ENCODE peak calls at places on chromosomes 11 and 22, in seven cellular contexts. Z, R, I, G, A, X and H are unnamed samples.

GRCh38 chr22:42803454-42803853 is 53.6 kb downstream of the ARFGAP3 start:
- DNase-seq in Z (no peak), R (no peak), I (no peak), G (no peak), A (no peak), X (no peak), H (no peak)

GRCh38 chr11:106172389-106172991 is 95.0 kb downstream of the AASDHPPT start:
- DNase-seq in Z (no peak), R (no peak), I (no peak), G (no peak), A (no peak), X (no peak), H (no peak)

GRCh38 chr11:78567209-78567608 is 7.5 kb downstream of the NARS2 start:
- DNase-seq in Z (no peak), R (no peak), I (no peak), G (peak; percentile 42), A (no peak), X (no peak), H (no peak)

GRCh38 chr11:17230867-17231851 is 23.4 kb upstream of the PIK3C2A start:
- DNase-seq in Z (no peak), R (no peak), I (no peak), G (no peak), A (no peak), X (no peak), H (no peak)

GRCh38 chr11:95358516-95359322 is 127.7 kb upstream of the SESN3 start:
- DNase-seq in Z (no peak), R (no peak), I (no peak), G (peak; percentile 14), A (no peak), X (no peak), H (no peak)

GRCh38 chr11:33452806-33453205 is 195.6 kb downstream of the HIPK3 start:
- DNase-seq in Z (no peak), R (no peak), I (no peak), G (peak; percentile 84), A (no peak), X (no peak), H (no peak)

GRCh38 chr22:17824452-17824851 is 50.2 kb upstream of the BID start:
- DNase-seq in Z (no peak), R (no peak), I (no peak), G (no peak), A (no peak), X (no peak), H (no peak)

GRCh38 chr22:38412435-38413084 is 42.4 kb downstream of the KCNJ4 start:
- DNase-seq in Z (peak; percentile 34), R (peak; percentile 55), I (peak; percentile 51), G (no peak), A (no peak), X (peak; percentile 25), H (peak; percentile 62)

GRCh38 chr11:59545179-59546020 is 34.1 kb downstream of the OR4D9 start:
- DNase-seq in Z (no peak), R (no peak), I (no peak), G (peak; percentile 91), A (no peak), X (no peak), H (no peak)

GRCh38 chr11:47616726-47617416 is 22.7 kb upstream of the C1QTNF4 start:
- DNase-seq in Z (peak; percentile 60), R (no peak), I (peak; percentile 38), G (peak; percentile 89), A (peak; percentile 27), X (peak; percentile 35), H (peak; percentile 27)

GRCh38 chr11:134861490-134862107 is 449.6 kb upstream of the B3GAT1 start:
- DNase-seq in Z (no peak), R (no peak), I (no peak), G (no peak), A (no peak), X (no peak), H (no peak)

GRCh38 chr11:79265756-79266322 is 175.0 kb downstream of the TENM4 start:
- DNase-seq in Z (no peak), R (no peak), I (no peak), G (peak; percentile 48), A (no peak), X (no peak), H (peak; percentile 27)

DNA sequence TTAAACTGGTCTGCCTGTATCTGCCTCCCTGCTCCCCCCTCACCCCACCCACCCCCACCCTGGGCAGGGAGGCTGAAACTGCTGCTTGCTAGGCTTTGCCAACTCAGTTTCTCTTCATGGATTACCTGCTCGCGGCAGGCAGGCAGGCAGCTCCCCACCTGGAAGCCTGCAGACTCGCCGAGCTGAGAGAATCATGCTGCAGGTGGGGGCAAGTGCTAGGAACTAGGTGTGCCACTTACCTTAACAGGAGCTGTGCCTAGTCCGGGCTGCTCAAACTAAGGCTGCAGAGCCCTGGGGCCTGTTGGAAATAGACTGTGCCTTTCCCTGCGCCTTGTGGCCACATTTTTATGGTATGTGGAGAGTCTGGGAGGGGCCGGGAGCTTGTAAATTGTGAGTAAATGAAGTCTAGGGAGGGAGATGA is 30.3 kb downstream of the MARK2 start:
- DNase-seq in Z (no peak), R (no peak), I (peak; percentile 84), G (no peak), A (no peak), X (no peak), H (peak; percentile 53)
- H3K4me3 ChIP-seq in Z (no peak overlapping the region), R (peak overlapping the region; percentile 2), I (no peak overlapping the region), G (no peak overlapping the region), A (no peak overlapping the region), X (no peak overlapping the region), H (no peak overlapping the region)

GRCh38 chr22:22713416-22713815 is 69.0 kb downstream of the GGTLC2 start:
- DNase-seq in Z (no peak), R (no peak), I (no peak), G (no peak), A (no peak), X (no peak), H (no peak)

GRCh38 chr22:22712092-22712658 is 67.8 kb downstream of the GGTLC2 start:
- DNase-seq in Z (no peak), R (no peak), I (no peak), G (no peak), A (no peak), X (no peak), H (no peak)

GRCh38 chr22:22716136-22716535 is 71.7 kb downstream of the GGTLC2 start:
- DNase-seq in Z (no peak), R (no peak), I (no peak), G (no peak), A (no peak), X (no peak), H (no peak)

GRCh38 chr22:22712666-22713365 is 68.4 kb downstream of the GGTLC2 start:
- DNase-seq in Z (no peak), R (no peak), I (no peak), G (no peak), A (no peak), X (peak; percentile 27), H (no peak)

GRCh38 chr22:22714600-22715361 is 70.4 kb downstream of the GGTLC2 start:
- DNase-seq in Z (no peak), R (no peak), I (no peak), G (no peak), A (no peak), X (no peak), H (no peak)
- H3K27me3 ChIP-seq in Z (peaks cover 98% of the 10 kb centered on the region), R (no peaks in the 10 kb centered on the region), I (no peaks in the 10 kb centered on the region), G (no peaks in the 10 kb centered on the region), A (no peaks in the 10 kb centered on the region), X (no peaks in the 10 kb centered on the region), H (no peaks in the 10 kb centered on the region)

DNA sequence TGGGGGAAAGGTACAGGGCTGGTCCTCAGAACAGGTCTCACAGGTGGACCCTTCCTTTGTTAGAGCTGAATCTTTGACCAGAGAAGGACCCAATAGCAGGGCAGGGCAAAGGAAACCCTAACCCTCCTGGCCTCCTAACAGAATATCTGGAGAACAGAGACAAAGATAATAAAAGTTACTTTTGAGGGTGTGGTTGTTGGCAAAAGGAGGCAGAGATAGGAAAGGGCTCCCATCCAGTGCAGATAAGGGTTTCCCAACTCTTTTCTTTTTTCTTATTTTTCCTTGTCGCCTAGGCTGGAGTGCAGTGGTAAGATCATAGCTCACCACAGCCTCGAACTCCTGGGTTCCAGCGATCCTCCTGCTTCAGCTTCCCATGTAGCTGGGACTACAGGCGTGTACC is 11.9 kb downstream of the PCSK7 start:
- DNase-seq in Z (no peak), R (no peak), I (no peak), G (no peak), A (no peak), X (no peak), H (peak; percentile 40)
- H3K27ac ChIP-seq in Z (no peak overlapping the region), R (no peak overlapping the region), I (peak overlapping the region; percentile 67), G (no peak overlapping the region), A (no peak overlapping the region), X (no peak overlapping the region), H (no peak overlapping the region)

DNA sequence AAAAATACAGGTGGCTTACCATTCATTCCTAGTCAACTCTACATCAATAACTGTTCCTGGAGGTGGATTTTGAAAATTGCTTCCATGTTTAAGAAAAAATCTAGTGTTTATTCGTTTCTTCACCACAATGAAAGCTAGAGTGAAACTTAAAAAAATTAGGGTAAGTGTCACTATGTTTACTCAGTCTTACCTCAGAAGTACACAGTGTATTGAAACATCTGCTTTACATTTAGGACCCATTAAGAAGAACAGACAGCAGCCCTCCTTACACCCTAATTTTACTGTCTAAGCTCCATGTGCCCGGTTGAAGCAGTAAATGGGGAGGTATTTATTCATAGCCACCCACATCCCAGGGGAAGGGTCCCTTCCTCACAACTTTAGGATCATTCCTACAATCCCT is 51.4 kb downstream of the PIWIL3 start:
- DNase-seq in Z (no peak), R (no peak), I (no peak), G (no peak), A (no peak), X (no peak), H (no peak)
- H3K4me3 ChIP-seq in Z (no peak overlapping the region), R (no peak overlapping the region), I (no peak overlapping the region), G (no peak overlapping the region), A (no peak overlapping the region), X (no peak overlapping the region), H (no peak overlapping the region)

GRCh38 chr11:74462631-74463030 is 4.7 kb downstream of the KCNE3 start:
- DNase-seq in Z (no peak), R (no peak), I (no peak), G (no peak), A (no peak), X (no peak), H (no peak)

GRCh38 chr11:74464746-74465145 is 2.6 kb downstream of the KCNE3 start:
- DNase-seq in Z (no peak), R (no peak), I (no peak), G (no peak), A (no peak), X (no peak), H (no peak)

GRCh38 chr11:74466916-74467885 is at the start of gene KCNE3:
- DNase-seq in Z (peak; percentile 40), R (no peak), I (peak; percentile 77), G (peak; percentile 70), A (peak; percentile 58), X (peak; percentile 56), H (peak; percentile 82)

GRCh38 chr11:74463216-74463615 is 4.1 kb downstream of the KCNE3 start:
- DNase-seq in Z (no peak), R (no peak), I (no peak), G (no peak), A (no peak), X (no peak), H (no peak)

DNA sequence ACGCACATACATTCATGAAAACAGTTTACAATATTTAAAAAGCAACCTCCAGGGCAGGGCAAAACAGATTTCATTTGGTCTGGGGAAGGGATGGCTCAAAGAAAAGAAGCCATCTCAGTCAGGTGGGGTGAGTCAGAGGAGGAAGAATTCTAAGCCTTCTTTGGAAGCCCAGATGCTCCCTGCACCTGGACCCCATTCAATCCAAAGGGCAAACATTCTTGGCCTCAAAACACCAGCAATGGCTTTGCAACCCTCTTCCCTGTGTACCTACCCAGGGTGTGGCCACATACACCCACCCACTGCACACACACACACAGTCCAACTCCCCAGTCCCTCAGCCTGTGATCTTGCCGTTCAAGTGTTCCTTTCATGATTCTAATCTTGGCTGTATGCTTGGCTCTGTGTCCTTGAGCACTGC is 2.0 kb downstream of the KCNE3 start:
- DNase-seq in Z (no peak), R (no peak), I (peak; percentile 88), G (no peak), A (peak; percentile 5), X (no peak), H (peak; percentile 96)
- H3K27me3 ChIP-seq in Z (peaks cover 27% of the 10 kb centered on the region), R (peaks cover 19% of the 10 kb centered on the region), I (no peaks in the 10 kb centered on the region), G (no peaks in the 10 kb centered on the region), A (no peaks in the 10 kb centered on the region), X (no peaks in the 10 kb centered on the region), H (no peaks in the 10 kb centered on the region)